ENCODE peak calls at places on chromosomes 6 and 20, in eight cellular contexts. J is choroid plexus epithelial cell, I is NCI-H1417, L is nephron progenitor cell, U is GM04504, P is A549, Z is activated T-cell treated with anti-CD3 and anti-CD28 coated beads for 1 hour, Q is ACHN. R is an unnamed sample.

GRCh38 chr20:1326031-1326930 is 2.7 kb downstream of the SDCBP2 start:
- DNase-seq in J (peak), I (no peak), L (no peak), U (no peak), P (peak), Z (no peak), Q (no peak), R (no peak)

GRCh38 chr6:16770701-16771569 is 9.7 kb upstream of the ATXN1 start:
- DNase-seq in J (peak), I (peak), L (peak), U (peak), P (peak), Z (peak), Q (peak), R (peak)

GRCh38 chr6:157944983-157945931 is 36.4 kb upstream of the SYNJ2 start:
- DNase-seq in J (peak), I (no peak), L (no peak), U (no peak), P (no peak), Z (no peak), Q (no peak), R (peak)

GRCh38 chr6:39166189-39166917 is 51.4 kb upstream of the SAYSD1 start:
- DNase-seq in J (peak), I (peak), L (peak), U (peak), P (peak), Z (peak), Q (peak), R (peak)

GRCh38 chr6:138945354-138945753 is 42.7 kb downstream of the REPS1 start:
- DNase-seq in J (no peak), I (peak), L (peak), U (no peak), P (peak), Z (no peak), Q (peak), R (no peak)

GRCh38 chr6:83369692-83370091 is 61.2 kb downstream of the ME1 start:
- DNase-seq in J (no peak), I (no peak), L (no peak), U (no peak), P (no peak), Z (no peak), Q (no peak), R (no peak)

GRCh38 chr6:36928547-36928918 is 26.0 kb upstream of the PI16 start:
- DNase-seq in J (no peak), I (no peak), L (no peak), U (no peak), P (no peak), Z (no peak), Q (no peak), R (no peak)

GRCh38 chr20:63635431-63636141 is 8.7 kb upstream of the GMEB2 start:
- DNase-seq in J (no peak), I (no peak), L (no peak), U (no peak), P (no peak), Z (peak), Q (no peak), R (no peak)

GRCh38 chr6:106119526-106119925 is 33.4 kb downstream of the PRDM1 start:
- DNase-seq in J (no peak), I (no peak), L (no peak), U (no peak), P (no peak), Z (no peak), Q (no peak), R (no peak)

GRCh38 chr6:105452924-105453756 is 50.3 kb upstream of the PREP start:
- DNase-seq in J (no peak), I (no peak), L (no peak), U (no peak), P (no peak), Z (peak), Q (no peak), R (no peak)

GRCh38 chr6:101080597-101080996 is 199.5 kb upstream of the ASCC3 start:
- DNase-seq in J (peak), I (no peak), L (no peak), U (peak), P (peak), Z (no peak), Q (no peak), R (no peak)

GRCh38 chr6:4563877-4564276 is 212.3 kb upstream of the CDYL start:
- DNase-seq in J (no peak), I (no peak), L (no peak), U (no peak), P (no peak), Z (no peak), Q (no peak), R (no peak)

GRCh38 chr6:3460253-3460652 is 3.4 kb upstream of the SLC22A23 start:
- DNase-seq in J (no peak), I (no peak), L (no peak), U (no peak), P (no peak), Z (no peak), Q (no peak), R (no peak)

GRCh38 chr20:44031822-44032582 is 117.3 kb downstream of the TOX2 start:
- DNase-seq in J (peak), I (peak), L (no peak), U (no peak), P (no peak), Z (no peak), Q (no peak), R (no peak)